ENCODE peak calls at places on chromosomes 1 and 21, in seven cellular contexts. E is tibial nerve; O is HT-29; L is neural crest cell; C is HL-60; V is iPS-NIHi11; R is stimulated activated effector memory CD8-positive, alpha-beta T cell treated with anti-CD3 and anti-CD28 coated beads, Interleukin-12 subunit alpha, Interleukin-12 subunit beta, amount 100 ng/mL, for 72 hours. X is an unnamed sample.

GRCh38 chr1:202076050-202076511 is 46.6 kb upstream of the GPR37L1 start:
- DNase-seq in E (no peak), O (no peak), L (no peak), C (no peak), V (no peak), R (no peak), X (no peak)

GRCh38 chr1:94863919-94864318 is 43.8 kb downstream of the SLC44A3 start:
- DNase-seq in E (no peak), O (peak), L (no peak), C (no peak), V (no peak), R (no peak), X (no peak)

GRCh38 chr1:204637985-204638356 is 47.6 kb downstream of the LRRN2 start:
- DNase-seq in E (no peak), O (no peak), L (peak), C (no peak), V (no peak), R (no peak), X (no peak)

GRCh38 chr1:90362163-90362562 is 354.9 kb downstream of the BARHL2 start:
- DNase-seq in E (no peak), O (no peak), L (no peak), C (no peak), V (no peak), R (no peak), X (no peak)

GRCh38 chr21:18617291-18617690 is 213.7 kb upstream of the TMPRSS15 start:
- DNase-seq in E (no peak), O (no peak), L (no peak), C (no peak), V (peak), R (no peak), X (no peak)

GRCh38 chr1:38505950-38506349 is 353.6 kb downstream of the RRAGC start:
- DNase-seq in E (no peak), O (no peak), L (no peak), C (no peak), V (no peak), R (no peak), X (no peak)

GRCh38 chr1:165481820-165482532 is 37.0 kb upstream of the RXRG start:
- DNase-seq in E (no peak), O (peak), L (no peak), C (no peak), V (no peak), R (no peak), X (no peak)

GRCh38 chr1:2050793-2051682 is 827 bp downstream of the PRKCZ start:
- DNase-seq in E (no peak), O (no peak), L (no peak), C (no peak), V (no peak), R (peak), X (no peak)

GRCh38 chr1:43021547-43022474 is 63.1 kb upstream of the SLC2A1 start:
- DNase-seq in E (no peak), O (no peak), L (no peak), C (no peak), V (no peak), R (no peak), X (no peak)

GRCh38 chr1:19774180-19774785 is 25.4 kb downstream of the TMCO4 start:
- DNase-seq in E (no peak), O (no peak), L (no peak), C (no peak), V (no peak), R (no peak), X (no peak)

GRCh38 chr1:234691567-234691966 is 81.6 kb upstream of the IRF2BP2 start:
- DNase-seq in E (no peak), O (peak), L (no peak), C (no peak), V (no peak), R (no peak), X (no peak)

GRCh38 chr1:54497338-54497737 is 50.7 kb upstream of the ACOT11 start:
- DNase-seq in E (no peak), O (no peak), L (no peak), C (no peak), V (no peak), R (no peak), X (no peak)

GRCh38 chr1:201917362-201918033 is 28.8 kb downstream of the SHISA4 start:
- DNase-seq in E (peak), O (no peak), L (no peak), C (no peak), V (no peak), R (no peak), X (no peak)

GRCh38 chr1:160353223-160353622 is 10.0 kb downstream of the NCSTN start:
- DNase-seq in E (no peak), O (no peak), L (no peak), C (no peak), V (no peak), R (no peak), X (no peak)

GRCh38 chr1:24606621-24607020 is 36.5 kb upstream of the SRRM1 start:
- DNase-seq in E (no peak), O (peak), L (no peak), C (no peak), V (no peak), R (no peak), X (no peak)

GRCh38 chr1:89762801-89763648 is 57.8 kb upstream of the LRRC8D start:
- DNase-seq in E (peak), O (peak), L (peak), C (peak), V (peak), R (peak), X (peak)

GRCh38 chr1:228393268-228393699 is 13.4 kb downstream of the TRIM11 start:
- DNase-seq in E (no peak), O (peak), L (no peak), C (peak), V (peak), R (no peak), X (no peak)

GRCh38 chr1:56496861-56497772 is 82.2 kb downstream of the PLPP3 start:
- DNase-seq in E (no peak), O (no peak), L (no peak), C (no peak), V (no peak), R (no peak), X (no peak)

GRCh38 chr1:22387888-22388564 is 63.6 kb upstream of the ZBTB40 start:
- DNase-seq in E (no peak), O (no peak), L (no peak), C (no peak), V (no peak), R (no peak), X (no peak)

GRCh38 chr1:44828003-44828651 is 14.9 kb downstream of the PTCH2 start:
- DNase-seq in E (no peak), O (no peak), L (no peak), C (no peak), V (no peak), R (no peak), X (no peak)

GRCh38 chr1:112599513-112599912 is 19.4 kb downstream of the ST7L start:
- DNase-seq in E (no peak), O (no peak), L (no peak), C (no peak), V (no peak), R (no peak), X (no peak)

GRCh38 chr1:234599617-234600417 is 10.2 kb downstream of the IRF2BP2 start:
- DNase-seq in E (peak), O (peak), L (peak), C (peak), V (peak), R (peak), X (peak)

GRCh38 chr1:35454616-35455015 is 102.6 kb downstream of the KIAA0319L start:
- DNase-seq in E (no peak), O (no peak), L (no peak), C (peak), V (no peak), R (no peak), X (no peak)

GRCh38 chr1:156826596-156826995 is 9.9 kb upstream of the SH2D2A start:
- DNase-seq in E (no peak), O (no peak), L (no peak), C (no peak), V (no peak), R (no peak), X (no peak)

GRCh38 chr1:60984066-60984799 is 98.1 kb upstream of the NFIA start:
- DNase-seq in E (peak), O (no peak), L (no peak), C (no peak), V (no peak), R (peak), X (no peak)

GRCh38 chr1:147185442-147185841 is 13.2 kb upstream of the PRKAB2 start:
- DNase-seq in E (no peak), O (no peak), L (no peak), C (no peak), V (no peak), R (no peak), X (no peak)

GRCh38 chr1:168945870-168946269 is 160.6 kb upstream of the ATP1B1 start:
- DNase-seq in E (no peak), O (peak), L (no peak), C (no peak), V (no peak), R (no peak), X (no peak)

GRCh38 chr1:180975551-180975950 is 47.1 kb downstream of the STX6 start:
- DNase-seq in E (no peak), O (no peak), L (no peak), C (peak), V (no peak), R (no peak), X (no peak)

X was measured in T-helper 17 cell.